ENCODE peak calls at places on chromosomes 11 and 22, in five cellular contexts. B, Z, F, U and E are unnamed samples.

GRCh38 chr22:27317961-27318360 is 483.6 kb downstream of the MN1 start:
- DNase-seq in U (no peak), Z (no peak), F (no peak), B (no peak), E (no peak)

GRCh38 chr11:125787827-125788226 is at the start of gene PATE3:
- DNase-seq in F (no peak), U (no peak), B (no peak), Z (no peak), E (no peak)

GRCh38 chr22:28243539-28243938 is 324.5 kb upstream of the PITPNB start:
- DNase-seq in F (no peak), B (no peak), Z (no peak), U (peak), E (no peak)

GRCh38 chr11:121464352-121464946 is 11.7 kb upstream of the SORL1-AS1 start:
- DNase-seq in F (peak), U (peak), Z (peak), B (no peak), E (no peak)

GRCh38 chr11:121716060-121716459 is 263.3 kb upstream of the SORL1-AS1 start:
- DNase-seq in B (no peak), Z (no peak), U (peak), F (no peak), E (no peak)

GRCh38 chr22:41050873-41051272 is 41.5 kb upstream of the EP300 start:
- DNase-seq in F (no peak), U (no peak), Z (no peak), B (no peak), E (no peak)

GRCh38 chr11:19777032-19777341 is 64.3 kb downstream of the NAV2 start:
- DNase-seq in U (no peak), Z (no peak), B (peak), F (peak), E (no peak)

GRCh38 chr11:133821776-133822175 is 23.5 kb downstream of the SPATA19 start:
- DNase-seq in Z (peak), F (peak), U (peak), B (peak), E (peak)

GRCh38 chr11:8250446-8250845 is 13.2 kb downstream of the LMO1 start:
- DNase-seq in Z (no peak), F (no peak), U (no peak), B (no peak), E (no peak)

GRCh38 chr11:92714111-92714510 is 255.3 kb upstream of the MTNR1B start:
- DNase-seq in B (no peak), U (no peak), Z (no peak), F (no peak), E (no peak)

GRCh38 chr11:2474059-2474901 is 29.5 kb downstream of the KCNQ1 start:
- DNase-seq in F (peak), U (no peak), B (no peak), Z (no peak), E (no peak)

GRCh38 chr22:42820075-42820763 is 36.9 kb downstream of the ARFGAP3 start:
- DNase-seq in U (peak), F (no peak), Z (no peak), B (peak), E (no peak)

GRCh38 chr22:50695421-50696250 is 23.0 kb downstream of the SHANK3 start:
- DNase-seq in Z (no peak), U (no peak), B (no peak), F (peak), E (no peak)

GRCh38 chr11:11916981-11917399 is 75.2 kb downstream of the USP47 start:
- DNase-seq in B (no peak), Z (no peak), F (no peak), U (peak), E (no peak)

GRCh38 chr11:60973699-60974098 is 2.2 kb downstream of the CD6 start:
- DNase-seq in Z (no peak), B (no peak), U (no peak), F (no peak), E (no peak)

GRCh38 chr11:18802381-18803257 is 11.0 kb upstream of the PTPN5 start:
- DNase-seq in Z (peak), F (peak), U (peak), B (peak), E (peak)

GRCh38 chr11:18461909-18462308 is 6.3 kb downstream of the LDHAL6A start:
- DNase-seq in Z (peak), F (no peak), B (no peak), U (no peak), E (no peak)

GRCh38 chr22:42949159-42949558 is 65.8 kb downstream of the PACSIN2 start:
- DNase-seq in U (peak), B (no peak), F (no peak), Z (no peak), E (no peak)

GRCh38 chr11:21475276-21475675 is 717.6 kb upstream of the ANO5 start:
- DNase-seq in B (peak), F (no peak), Z (no peak), U (no peak), E (peak)

GRCh38 chr22:26648011-26648497 is 9.3 kb upstream of the MIAT start:
- DNase-seq in Z (peak), B (peak), U (no peak), F (no peak), E (peak)

GRCh38 chr11:2700415-2701211 is 819 bp upstream of the KCNQ1OT1 start:
- DNase-seq in Z (peak), U (no peak), F (peak), B (no peak), E (no peak)

GRCh38 chr11:132962026-132962425 is 570.3 kb downstream of the OPCML start:
- DNase-seq in F (no peak), U (peak), Z (no peak), B (no peak), E (no peak)

GRCh38 chr11:122733301-122733686 is 77.8 kb downstream of the UBASH3B start:
- DNase-seq in B (peak), U (peak), F (peak), Z (no peak), E (no peak)

GRCh38 chr22:48137640-48138039 is 1375.2 kb downstream of the TBC1D22A start:
- DNase-seq in F (no peak), B (no peak), Z (no peak), U (no peak), E (no peak)

GRCh38 chr22:46933526-46933925 is 171.1 kb downstream of the TBC1D22A start:
- DNase-seq in Z (no peak), B (no peak), U (no peak), F (peak), E (no peak)

GRCh38 chr11:10584071-10584501 is 15.6 kb upstream of the LYVE1 start:
- DNase-seq in U (peak), Z (no peak), F (no peak), B (no peak), E (no peak)

GRCh38 chr22:20999350-21000214 is 2.3 kb downstream of the THAP7 start:
- DNase-seq in U (no peak), F (no peak), Z (no peak), B (no peak), E (no peak)

GRCh38 chr11:61752117-61752924 is at the start of gene MYRF:
- DNase-seq in B (peak), F (peak), Z (no peak), U (peak), E (no peak)

GRCh38 chr11:117876341-117877119 is at the start of gene FXYD6:
- DNase-seq in U (no peak), B (peak), Z (peak), F (peak), E (no peak)

DNA sequence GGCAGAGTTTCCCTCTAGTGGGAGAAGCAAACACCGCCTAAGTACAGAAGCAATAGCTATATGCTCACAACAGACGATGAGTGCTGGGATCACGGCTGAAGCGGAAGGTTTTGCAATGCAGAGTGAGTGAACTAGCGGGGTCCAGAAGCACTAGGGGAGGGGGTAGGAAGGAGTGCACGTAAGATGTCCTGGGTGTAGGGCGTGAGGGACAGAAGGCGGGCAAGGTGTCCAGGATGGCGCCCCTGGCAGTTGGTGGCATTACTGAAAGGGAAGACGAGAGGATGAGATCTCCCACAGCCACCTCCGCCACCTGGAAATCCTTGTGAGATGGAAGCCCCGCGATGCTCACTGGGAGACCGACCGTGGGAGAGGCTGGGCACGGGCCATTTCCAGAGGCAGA is 81.0 kb downstream of the ETS1 start:
- DNase-seq in F (no peak), B (no peak), Z (no peak), U (no peak), E (no peak)
- H3K4me3 ChIP-seq in F (no peak), B (no peak), Z (no peak), U (no peak), E (no peak)

DNA sequence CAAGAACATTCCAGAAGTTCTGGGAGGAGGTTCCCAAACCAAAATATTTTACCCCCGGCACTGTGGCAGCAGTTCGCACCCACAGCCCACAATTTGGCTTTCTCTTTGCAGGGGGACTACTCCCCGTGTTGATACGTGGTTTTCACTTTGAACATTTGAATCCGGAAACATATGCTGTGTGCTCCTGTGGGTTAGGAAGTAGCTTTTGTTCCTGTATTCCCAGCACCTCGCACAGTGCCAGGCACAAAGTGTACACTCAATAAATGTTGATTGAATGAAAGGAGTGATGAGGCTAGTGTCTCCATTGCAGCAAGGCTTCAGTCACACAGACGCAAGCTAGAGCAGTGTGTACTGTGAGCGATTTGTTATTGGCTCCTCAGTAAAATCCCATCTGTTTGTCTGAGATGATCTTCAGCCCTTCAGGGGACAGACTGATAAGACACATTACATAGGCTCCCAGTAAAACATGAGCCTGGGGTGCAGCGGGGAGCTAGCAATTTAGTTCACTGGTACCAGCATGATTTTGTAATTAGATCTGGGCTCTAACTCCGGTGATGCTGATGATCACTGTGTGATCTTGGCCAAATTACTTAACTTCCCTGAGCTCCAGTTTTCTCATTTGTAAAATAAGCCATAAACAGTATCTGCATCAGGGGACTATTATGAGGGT is 2.2 kb downstream of the LAYN start:
- DNase-seq in B (no peak), F (no peak), Z (no peak), U (no peak), E (peak)
- H3K4me3 ChIP-seq in B (no peak), F (no peak), Z (no peak), U (no peak), E (no peak)

GRCh38 chr11:69496202-69496557 is 14.7 kb downstream of the LINC01488 start:
- DNase-seq in F (no peak), Z (no peak), U (no peak), B (no peak), E (no peak)
- H3K4me3 ChIP-seq in F (no peak), Z (no peak), U (no peak), B (no peak), E (no peak)

DNA sequence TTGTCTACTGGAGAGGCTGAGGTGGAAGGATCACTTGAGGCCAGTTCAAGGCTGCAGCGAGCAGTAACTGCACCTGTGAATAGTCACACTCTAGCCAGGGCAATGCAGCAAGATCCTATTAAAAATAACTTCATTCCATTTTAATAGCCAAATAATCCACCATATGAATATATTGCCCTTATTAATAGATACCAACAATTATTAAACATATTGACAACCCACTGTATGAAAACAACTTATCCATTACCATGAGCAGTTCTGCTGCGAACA is 10.4 kb downstream of the GATD1 start:
- DNase-seq in Z (no peak), F (no peak), U (no peak), B (no peak), E (no peak)
- H3K4me3 ChIP-seq in Z (no peak), F (no peak), U (no peak), B (no peak), E (no peak)

GRCh38 chr22:23565942-23566715 is 14.0 kb downstream of the IGLL1 start:
- DNase-seq in Z (peak), U (no peak), B (peak), F (peak), E (no peak)
- H3K4me3 ChIP-seq in Z (peak), U (no peak), B (peak), F (no peak), E (no peak)

GRCh38 chr11:45806072-45806933 is 1.4 kb downstream of the SLC35C1 start:
- DNase-seq in U (no peak), Z (no peak), F (no peak), B (no peak), E (no peak)

GRCh38 chr11:45806937-45807791 is 2.2 kb downstream of the SLC35C1 start:
- DNase-seq in Z (no peak), U (peak), B (no peak), F (no peak), E (no peak)

GRCh38 chr11:45805305-45806071 is 539 bp downstream of the SLC35C1 start:
- DNase-seq in F (peak), B (peak), Z (no peak), U (peak), E (no peak)

GRCh38 chr11:45809456-45810395 is 4.8 kb downstream of the SLC35C1 start:
- DNase-seq in Z (no peak), U (no peak), F (no peak), B (no peak), E (no peak)

DNA sequence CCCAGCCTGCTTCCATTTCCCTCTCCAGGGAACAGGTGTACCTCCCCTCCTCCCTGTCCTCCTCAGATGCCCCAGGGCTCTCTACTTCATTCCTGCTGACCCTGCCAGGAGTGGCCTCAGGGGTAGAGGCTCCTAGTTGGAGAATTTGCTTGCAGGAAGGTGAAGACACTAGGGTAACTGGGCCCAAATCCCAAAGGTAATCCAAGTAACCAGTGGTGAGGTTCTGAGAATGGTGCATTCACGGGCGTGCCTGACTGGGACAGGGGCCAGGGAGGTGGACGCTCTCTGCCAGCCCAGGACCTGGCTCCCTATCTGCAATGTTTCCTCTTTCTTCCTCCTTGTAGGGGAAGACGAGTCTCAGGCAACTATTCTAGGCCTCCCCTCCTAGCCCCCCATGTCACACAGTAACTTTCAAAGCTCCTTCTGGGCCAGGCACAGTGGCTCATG is 2.9 kb downstream of the SLC35C1 start:
- DNase-seq in F (peak), B (no peak), U (no peak), Z (no peak), E (no peak)
- H3K4me3 ChIP-seq in F (no peak), B (no peak), U (peak), Z (no peak), E (no peak)

DNA sequence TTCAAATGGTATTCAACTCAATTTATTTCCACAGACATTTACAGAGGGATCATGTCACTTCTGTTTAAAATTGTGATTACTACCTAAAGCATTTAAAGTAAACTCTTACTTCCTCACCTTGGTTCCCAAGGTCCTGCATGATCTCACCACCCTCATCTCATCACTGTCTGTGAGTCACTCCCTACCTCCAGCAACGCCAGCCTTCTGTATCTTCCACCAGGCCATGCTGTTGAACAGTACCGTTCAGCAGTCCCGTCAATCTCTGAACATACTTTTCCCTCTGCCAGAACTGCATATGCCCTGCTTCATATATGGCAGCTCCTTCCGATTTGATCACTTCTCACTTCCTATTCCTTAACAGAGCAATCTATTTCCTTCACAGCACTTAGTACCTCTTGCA is 2.0 kb downstream of the FBXO3 start:
- DNase-seq in Z (no peak), F (peak), B (no peak), U (no peak), E (no peak)
- H3K4me3 ChIP-seq in Z (no peak), F (no peak), B (no peak), U (no peak), E (no peak)

GRCh38 chr22:33842006-33842354 is 78.3 kb downstream of the LARGE1 start:
- DNase-seq in Z (no peak), U (no peak), F (no peak), B (no peak), E (no peak)
- H3K4me3 ChIP-seq in Z (no peak), U (no peak), F (no peak), B (no peak), E (no peak)

GRCh38 chr11:28835317-28835716 is 727.1 kb downstream of the METTL15 start:
- DNase-seq in U (no peak), Z (no peak), B (no peak), F (no peak), E (no peak)
- H3K4me3 ChIP-seq in U (no peak), Z (no peak), B (no peak), F (no peak), E (no peak)

GRCh38 chr22:35397095-35397904 is 2.6 kb upstream of the MCM5 start:
- DNase-seq in B (no peak), Z (no peak), U (peak), F (peak), E (no peak)
- H3K4me3 ChIP-seq in B (no peak), Z (no peak), U (no peak), F (no peak), E (no peak)